ENCODE peak calls at places on chromosome 16, in nine cellular contexts. One of them, this sample, is unnamed.

GRCh38 chr16:49745434-49745833 is 110.5 kb downstream of the ZNF423 start:
- DNase-seq in Calu3: no peak
- DNase-seq in nephron progenitor cell: no peak
- DNase-seq in GM12864: no peak
- DNase-seq in fibroblast of pulmonary artery: no peak
- DNase-seq in heart right ventricle: no peak
- DNase-seq in fibroblast of lung: no peak
- DNase-seq in foreskin fibroblast: no peak
- DNase-seq in fibroblast of villous mesenchyme: no peak
- DNase-seq in this sample: no peak

GRCh38 chr16:22219389-22220075 is 13.5 kb downstream of the EEF2K start:
- DNase-seq in nephron progenitor cell: no peak
- DNase-seq in heart right ventricle: no peak
- DNase-seq in fibroblast of lung: no peak
- DNase-seq in foreskin fibroblast: no peak
- DNase-seq in GM12864: no peak
- DNase-seq in fibroblast of pulmonary artery: no peak
- DNase-seq in fibroblast of villous mesenchyme: no peak
- DNase-seq in Calu3: no peak
- DNase-seq in this sample: no peak

GRCh38 chr16:17101646-17102045 is 369.1 kb downstream of the XYLT1 start:
- DNase-seq in fibroblast of lung: peak
- DNase-seq in Calu3: peak
- DNase-seq in heart right ventricle: no peak
- DNase-seq in nephron progenitor cell: no peak
- DNase-seq in fibroblast of villous mesenchyme: no peak
- DNase-seq in fibroblast of pulmonary artery: no peak
- DNase-seq in GM12864: peak
- DNase-seq in foreskin fibroblast: peak
- DNase-seq in this sample: no peak

GRCh38 chr16:89256651-89257254 is 39.2 kb downstream of the ZNF778 start:
- DNase-seq in GM12864: no peak
- DNase-seq in heart right ventricle: no peak
- DNase-seq in fibroblast of pulmonary artery: peak
- DNase-seq in Calu3: peak
- DNase-seq in fibroblast of villous mesenchyme: peak
- DNase-seq in fibroblast of lung: peak
- DNase-seq in nephron progenitor cell: no peak
- DNase-seq in foreskin fibroblast: peak
- DNase-seq in this sample: no peak

GRCh38 chr16:49051626-49052025 is 230.0 kb downstream of the CBLN1 start:
- DNase-seq in GM12864: no peak
- DNase-seq in nephron progenitor cell: no peak
- DNase-seq in fibroblast of pulmonary artery: no peak
- DNase-seq in fibroblast of lung: no peak
- DNase-seq in heart right ventricle: no peak
- DNase-seq in foreskin fibroblast: no peak
- DNase-seq in fibroblast of villous mesenchyme: no peak
- DNase-seq in Calu3: no peak
- DNase-seq in this sample: no peak

GRCh38 chr16:4372578-4373355 is 1.1 kb downstream of the VASN start:
- DNase-seq in fibroblast of pulmonary artery: peak
- DNase-seq in Calu3: peak
- DNase-seq in foreskin fibroblast: peak
- DNase-seq in fibroblast of lung: no peak
- DNase-seq in heart right ventricle: no peak
- DNase-seq in fibroblast of villous mesenchyme: peak
- DNase-seq in GM12864: no peak
- DNase-seq in nephron progenitor cell: no peak
- DNase-seq in this sample: no peak

GRCh38 chr16:11160676-11161115 is 95.3 kb downstream of the SOCS1 start:
- DNase-seq in Calu3: no peak
- DNase-seq in GM12864: no peak
- DNase-seq in fibroblast of pulmonary artery: no peak
- DNase-seq in fibroblast of villous mesenchyme: no peak
- DNase-seq in nephron progenitor cell: no peak
- DNase-seq in heart right ventricle: no peak
- DNase-seq in fibroblast of lung: peak
- DNase-seq in foreskin fibroblast: no peak
- DNase-seq in this sample: no peak

GRCh38 chr16:11852092-11852809 is 909 bp upstream of the RSL1D1 start:
- DNase-seq in heart right ventricle: no peak
- DNase-seq in fibroblast of pulmonary artery: no peak
- DNase-seq in foreskin fibroblast: peak
- DNase-seq in nephron progenitor cell: no peak
- DNase-seq in GM12864: no peak
- DNase-seq in Calu3: peak
- DNase-seq in fibroblast of lung: peak
- DNase-seq in fibroblast of villous mesenchyme: no peak
- DNase-seq in this sample: no peak

GRCh38 chr16:11201498-11202259 is 54.3 kb downstream of the SOCS1 start:
- DNase-seq in foreskin fibroblast: peak
- DNase-seq in fibroblast of villous mesenchyme: peak
- DNase-seq in nephron progenitor cell: peak
- DNase-seq in Calu3: peak
- DNase-seq in fibroblast of pulmonary artery: peak
- DNase-seq in GM12864: no peak
- DNase-seq in fibroblast of lung: peak
- DNase-seq in heart right ventricle: no peak
- DNase-seq in this sample: peak

GRCh38 chr16:31005350-31006085 is 4.9 kb downstream of the STX1B start:
- DNase-seq in fibroblast of villous mesenchyme: no peak
- DNase-seq in Calu3: no peak
- DNase-seq in nephron progenitor cell: no peak
- DNase-seq in fibroblast of lung: no peak
- DNase-seq in heart right ventricle: no peak
- DNase-seq in foreskin fibroblast: no peak
- DNase-seq in GM12864: no peak
- DNase-seq in fibroblast of pulmonary artery: no peak
- DNase-seq in this sample: no peak

GRCh38 chr16:77059441-77059840 is 131.5 kb upstream of the MON1B start:
- DNase-seq in fibroblast of lung: no peak
- DNase-seq in fibroblast of villous mesenchyme: no peak
- DNase-seq in nephron progenitor cell: no peak
- DNase-seq in fibroblast of pulmonary artery: peak
- DNase-seq in heart right ventricle: no peak
- DNase-seq in Calu3: no peak
- DNase-seq in foreskin fibroblast: no peak
- DNase-seq in GM12864: no peak
- DNase-seq in this sample: no peak

GRCh38 chr16:30369091-30369937 is 980 bp downstream of the TBC1D10B start:
- DNase-seq in GM12864: no peak
- DNase-seq in heart right ventricle: no peak
- DNase-seq in fibroblast of lung: no peak
- DNase-seq in foreskin fibroblast: no peak
- DNase-seq in nephron progenitor cell: peak
- DNase-seq in fibroblast of villous mesenchyme: no peak
- DNase-seq in fibroblast of pulmonary artery: no peak
- DNase-seq in Calu3: no peak
- DNase-seq in this sample: no peak

GRCh38 chr16:8929086-8929748 is 34.5 kb downstream of the USP7 start:
- DNase-seq in fibroblast of lung: no peak
- DNase-seq in Calu3: no peak
- DNase-seq in heart right ventricle: no peak
- DNase-seq in nephron progenitor cell: peak
- DNase-seq in foreskin fibroblast: no peak
- DNase-seq in GM12864: no peak
- DNase-seq in fibroblast of villous mesenchyme: no peak
- DNase-seq in fibroblast of pulmonary artery: no peak
- DNase-seq in this sample: no peak

GRCh38 chr16:48536600-48537200 is 73.3 kb downstream of the N4BP1 start:
- DNase-seq in fibroblast of villous mesenchyme: no peak
- DNase-seq in nephron progenitor cell: no peak
- DNase-seq in foreskin fibroblast: no peak
- DNase-seq in Calu3: no peak
- DNase-seq in fibroblast of lung: no peak
- DNase-seq in heart right ventricle: no peak
- DNase-seq in GM12864: no peak
- DNase-seq in fibroblast of pulmonary artery: peak
- DNase-seq in this sample: no peak

GRCh38 chr16:82793550-82794244 is 166.9 kb downstream of the CDH13 start:
- DNase-seq in GM12864: no peak
- DNase-seq in foreskin fibroblast: no peak
- DNase-seq in fibroblast of villous mesenchyme: no peak
- DNase-seq in fibroblast of pulmonary artery: no peak
- DNase-seq in nephron progenitor cell: no peak
- DNase-seq in Calu3: no peak
- DNase-seq in heart right ventricle: no peak
- DNase-seq in fibroblast of lung: no peak
- DNase-seq in this sample: no peak
- TF ChIP-seq CTCF in GM12864: no peak
- TF ChIP-seq CTCF in foreskin fibroblast: no peak
- TF ChIP-seq CTCF in fibroblast of villous mesenchyme: no peak
- TF ChIP-seq CTCF in fibroblast of pulmonary artery: no peak
- TF ChIP-seq CTCF in nephron progenitor cell: no peak
- TF ChIP-seq CTCF in Calu3: no peak
- TF ChIP-seq CTCF in heart right ventricle: no peak
- TF ChIP-seq CTCF in fibroblast of lung: no peak
- TF ChIP-seq CTCF in this sample: no peak

GRCh38 chr16:81920498-81920897 is 90.8 kb downstream of the SDR42E1 start:
- DNase-seq in Calu3: no peak
- DNase-seq in foreskin fibroblast: no peak
- DNase-seq in GM12864: no peak
- DNase-seq in fibroblast of pulmonary artery: no peak
- DNase-seq in fibroblast of villous mesenchyme: no peak
- DNase-seq in fibroblast of lung: no peak
- DNase-seq in heart right ventricle: no peak
- DNase-seq in nephron progenitor cell: no peak
- DNase-seq in this sample: no peak

GRCh38 chr16:81917375-81917774 is 93.9 kb downstream of the SDR42E1 start:
- DNase-seq in fibroblast of villous mesenchyme: no peak
- DNase-seq in nephron progenitor cell: no peak
- DNase-seq in fibroblast of lung: no peak
- DNase-seq in fibroblast of pulmonary artery: no peak
- DNase-seq in foreskin fibroblast: no peak
- DNase-seq in GM12864: no peak
- DNase-seq in heart right ventricle: no peak
- DNase-seq in Calu3: no peak
- DNase-seq in this sample: no peak

GRCh38 chr16:81921415-81921814 is 89.9 kb downstream of the SDR42E1 start:
- DNase-seq in Calu3: no peak
- DNase-seq in fibroblast of lung: peak
- DNase-seq in GM12864: no peak
- DNase-seq in nephron progenitor cell: no peak
- DNase-seq in fibroblast of villous mesenchyme: no peak
- DNase-seq in heart right ventricle: no peak
- DNase-seq in foreskin fibroblast: peak
- DNase-seq in fibroblast of pulmonary artery: no peak
- DNase-seq in this sample: no peak

GRCh38 chr16:81921873-81922584 is 89.2 kb downstream of the SDR42E1 start:
- DNase-seq in fibroblast of lung: no peak
- DNase-seq in nephron progenitor cell: no peak
- DNase-seq in fibroblast of pulmonary artery: no peak
- DNase-seq in GM12864: no peak
- DNase-seq in heart right ventricle: no peak
- DNase-seq in Calu3: no peak
- DNase-seq in foreskin fibroblast: no peak
- DNase-seq in fibroblast of villous mesenchyme: no peak
- DNase-seq in this sample: no peak

DNA sequence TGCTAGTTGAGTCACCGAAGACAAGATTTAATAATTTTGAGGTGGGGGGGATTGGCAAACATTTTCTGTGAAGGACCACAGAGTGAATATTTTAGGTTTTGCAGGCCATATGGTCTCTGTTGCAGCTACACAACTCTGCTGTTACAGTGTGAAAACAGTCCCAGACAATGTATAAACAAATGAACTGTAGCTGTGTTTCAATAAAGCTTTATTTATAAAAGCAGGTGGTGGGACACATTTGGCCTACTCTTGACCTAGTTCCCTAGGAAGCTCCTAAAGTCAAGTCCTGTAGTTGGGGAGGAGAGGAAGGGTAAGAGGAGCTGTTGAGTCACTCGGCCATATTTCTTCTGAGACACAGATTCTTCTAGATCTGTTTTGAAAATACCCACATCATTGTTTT is 92.3 kb downstream of the SDR42E1 start:
- DNase-seq in nephron progenitor cell: no peak
- DNase-seq in fibroblast of pulmonary artery: no peak
- DNase-seq in foreskin fibroblast: no peak
- DNase-seq in fibroblast of lung: no peak
- DNase-seq in fibroblast of villous mesenchyme: no peak
- DNase-seq in heart right ventricle: no peak
- DNase-seq in GM12864: no peak
- DNase-seq in Calu3: no peak
- DNase-seq in this sample: no peak
- TF ChIP-seq CTCF in nephron progenitor cell: no peak
- TF ChIP-seq CTCF in fibroblast of pulmonary artery: no peak
- TF ChIP-seq CTCF in foreskin fibroblast: no peak
- TF ChIP-seq CTCF in fibroblast of lung: no peak
- TF ChIP-seq CTCF in fibroblast of villous mesenchyme: no peak
- TF ChIP-seq CTCF in heart right ventricle: no peak
- TF ChIP-seq CTCF in GM12864: no peak
- TF ChIP-seq CTCF in Calu3: no peak
- TF ChIP-seq CTCF in this sample: no peak

GRCh38 chr16:86834451-86835035 is 256.2 kb downstream of the FOXL1 start:
- DNase-seq in Calu3: peak
- DNase-seq in heart right ventricle: no peak
- DNase-seq in nephron progenitor cell: peak
- DNase-seq in foreskin fibroblast: no peak
- DNase-seq in fibroblast of pulmonary artery: peak
- DNase-seq in fibroblast of lung: peak
- DNase-seq in fibroblast of villous mesenchyme: peak
- DNase-seq in GM12864: no peak
- DNase-seq in this sample: no peak
- TF ChIP-seq CTCF in Calu3: peak
- TF ChIP-seq CTCF in heart right ventricle: peak
- TF ChIP-seq CTCF in nephron progenitor cell: no peak
- TF ChIP-seq CTCF in foreskin fibroblast: peak
- TF ChIP-seq CTCF in fibroblast of pulmonary artery: peak
- TF ChIP-seq CTCF in fibroblast of lung: peak
- TF ChIP-seq CTCF in fibroblast of villous mesenchyme: no peak
- TF ChIP-seq CTCF in GM12864: no peak
- TF ChIP-seq CTCF in this sample: peak

DNA sequence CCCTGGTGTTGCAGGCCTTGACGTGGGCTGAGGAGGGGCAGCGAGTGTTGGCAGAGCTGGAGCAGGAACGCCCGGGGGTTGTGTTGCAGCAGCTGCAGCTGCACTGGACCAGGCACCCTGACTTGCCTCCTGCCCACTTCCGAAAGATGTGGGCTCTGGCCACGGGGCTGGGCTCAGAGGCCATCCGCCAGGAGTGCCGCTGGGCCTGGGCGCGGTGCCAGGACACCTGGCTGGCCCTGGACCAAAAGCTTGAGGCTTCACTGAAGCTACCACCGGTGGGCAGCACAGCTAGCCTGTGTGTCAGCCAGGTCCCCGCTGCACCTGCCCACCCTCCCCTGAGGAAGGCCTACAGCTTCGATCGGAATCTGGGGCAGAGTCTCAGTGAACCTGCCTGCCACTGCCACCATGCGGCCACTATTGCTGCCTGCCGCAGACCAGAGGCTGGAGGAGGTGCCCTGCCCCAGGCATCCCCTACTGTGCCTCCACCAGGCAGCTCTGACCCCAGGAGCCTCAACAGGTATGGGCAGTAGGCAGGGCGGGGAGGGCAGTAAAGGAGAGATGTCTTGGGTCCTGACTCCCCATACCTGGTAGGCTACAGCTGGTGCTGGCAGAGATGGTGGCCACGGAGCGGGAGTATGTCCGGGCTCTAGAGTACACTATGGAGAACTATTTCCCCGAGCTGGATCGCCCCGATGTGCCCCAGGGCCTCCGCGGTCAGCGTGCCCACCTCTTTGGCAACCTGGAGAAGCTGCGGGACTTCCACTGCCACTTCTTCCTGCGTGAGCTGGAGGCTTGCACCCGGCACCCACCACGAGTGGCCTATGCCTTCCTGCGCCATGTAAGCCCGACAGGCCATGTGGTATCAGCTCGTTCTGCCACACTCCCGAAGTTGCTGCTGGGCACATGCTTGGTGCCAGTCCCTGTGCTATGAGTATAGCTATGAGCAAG is 5.6 kb downstream of the PLEKHG4 start:
- DNase-seq in nephron progenitor cell: peak
- DNase-seq in Calu3: peak
- DNase-seq in foreskin fibroblast: no peak
- DNase-seq in heart right ventricle: peak
- DNase-seq in fibroblast of villous mesenchyme: no peak
- DNase-seq in fibroblast of lung: peak
- DNase-seq in GM12864: no peak
- DNase-seq in fibroblast of pulmonary artery: peak
- DNase-seq in this sample: no peak
- TF ChIP-seq CTCF in nephron progenitor cell: peak
- TF ChIP-seq CTCF in Calu3: peak
- TF ChIP-seq CTCF in foreskin fibroblast: peak
- TF ChIP-seq CTCF in heart right ventricle: peak
- TF ChIP-seq CTCF in fibroblast of villous mesenchyme: peak
- TF ChIP-seq CTCF in fibroblast of lung: peak
- TF ChIP-seq CTCF in GM12864: peak
- TF ChIP-seq CTCF in fibroblast of pulmonary artery: peak
- TF ChIP-seq CTCF in this sample: peak

This sample was measured in AG09319.